ENCODE peak calls at places on chromosome 22, in seven cellular contexts. D is Peyer's patch, N is mesenchymal stem cell, W is A549, O is cardiac muscle cell, V is ovary, G is testis. C is an unnamed sample. For H3K9me3, the result is how much of the 10 kb centered on the place peaks cover.

GRCh38 chr22:29149841-29150555 is 55.7 kb upstream of the EMID1 start:
- DNase-seq in D (peak), G (peak), O (no peak), W (no peak), N (no peak), V (no peak), C (no peak)

GRCh38 chr22:23632178-23632577 is at the start of gene DRICH1:
- DNase-seq in O (no peak), V (no peak), N (no peak), W (no peak), G (no peak), D (no peak), C (no peak)

GRCh38 chr22:38218661-38219331 is 17.0 kb downstream of the MAFF start:
- DNase-seq in G (peak), W (peak), D (peak), N (peak), O (peak), V (peak), C (peak)

GRCh38 chr22:37309221-37310074 is 27.1 kb downstream of the CYTH4 start:
- DNase-seq in V (no peak), O (no peak), D (peak), W (no peak), G (no peak), N (peak), C (no peak)

GRCh38 chr22:27507935-27508504 is 293.5 kb downstream of the MN1 start:
- DNase-seq in N (no peak), O (no peak), G (no peak), V (no peak), W (no peak), D (no peak), C (no peak)

GRCh38 chr22:20167643-20168322 is 16.9 kb upstream of the CCDC188 start:
- DNase-seq in W (no peak), D (no peak), G (no peak), O (no peak), N (no peak), V (no peak), C (no peak)

GRCh38 chr22:40249286-40249685 is 71.6 kb downstream of the TNRC6B start:
- DNase-seq in W (no peak), N (no peak), O (no peak), V (no peak), G (no peak), D (no peak), C (no peak)

GRCh38 chr22:22711532-22711913 is 67.1 kb downstream of the GGTLC2 start:
- DNase-seq in D (no peak), N (no peak), W (no peak), G (no peak), V (no peak), O (no peak), C (no peak)

GRCh38 chr22:21621891-21622623 is 7.8 kb downstream of the YDJC start:
- DNase-seq in V (no peak), O (no peak), W (no peak), N (peak), D (no peak), G (no peak), C (no peak)

GRCh38 chr22:22208657-22209056 is 35.9 kb upstream of the VPREB1 start:
- DNase-seq in V (no peak), G (no peak), W (no peak), D (no peak), N (no peak), O (no peak), C (no peak)

GRCh38 chr22:33493476-33494205 is 426.6 kb downstream of the LARGE1 start:
- DNase-seq in W (no peak), O (no peak), G (no peak), N (no peak), D (no peak), V (no peak), C (no peak)

GRCh38 chr22:29650370-29650769 is 46.9 kb downstream of the NF2 start:
- DNase-seq in W (no peak), V (no peak), N (no peak), D (no peak), G (no peak), O (no peak), C (no peak)

GRCh38 chr22:30605449-30606110 is 1.4 kb upstream of the TCN2 start:
- DNase-seq in D (peak), O (peak), W (peak), V (peak), G (peak), N (peak), C (peak)

GRCh38 chr22:38936562-38936961 is 20.8 kb upstream of the APOBEC3A start:
- DNase-seq in V (no peak), D (no peak), G (no peak), N (no peak), W (no peak), O (no peak), C (no peak)

GRCh38 chr22:24412274-24412673 is 15.1 kb upstream of the ADORA2A start:
- DNase-seq in N (no peak), V (no peak), W (no peak), G (no peak), D (no peak), O (no peak), C (no peak)

GRCh38 chr22:47333625-47334024 is 571.2 kb downstream of the TBC1D22A start:
- DNase-seq in W (no peak), O (no peak), D (no peak), G (no peak), N (no peak), V (no peak), C (no peak)
- H3K9me3 ChIP-seq in W (under half), O (under half), D (under half), G (under half), N (under half), V (under half), C (under half)

GRCh38 chr22:31651667-31652066 is 10.3 kb downstream of the PISD start:
- DNase-seq in D (no peak), V (no peak), O (no peak), G (no peak), W (no peak), N (no peak), C (no peak)

GRCh38 chr22:31650391-31650790 is 11.6 kb downstream of the PISD start:
- DNase-seq in D (no peak), N (peak), G (no peak), O (no peak), V (no peak), W (no peak), C (no peak)

GRCh38 chr22:31652911-31653684 is 8.9 kb downstream of the PISD start:
- DNase-seq in D (no peak), O (no peak), N (no peak), V (no peak), G (no peak), W (no peak), C (no peak)

GRCh38 chr22:31653944-31654343 is 8.1 kb downstream of the PISD start:
- DNase-seq in N (no peak), V (no peak), W (no peak), O (no peak), G (no peak), D (no peak), C (no peak)

GRCh38 chr22:31652129-31652528 is 9.9 kb downstream of the PISD start:
- DNase-seq in D (no peak), O (no peak), V (no peak), G (no peak), N (no peak), W (no peak), C (no peak)
- H3K27ac ChIP-seq in D (no peak), O (no peak), V (no peak), G (no peak), N (peak), W (no peak), C (no peak)

DNA sequence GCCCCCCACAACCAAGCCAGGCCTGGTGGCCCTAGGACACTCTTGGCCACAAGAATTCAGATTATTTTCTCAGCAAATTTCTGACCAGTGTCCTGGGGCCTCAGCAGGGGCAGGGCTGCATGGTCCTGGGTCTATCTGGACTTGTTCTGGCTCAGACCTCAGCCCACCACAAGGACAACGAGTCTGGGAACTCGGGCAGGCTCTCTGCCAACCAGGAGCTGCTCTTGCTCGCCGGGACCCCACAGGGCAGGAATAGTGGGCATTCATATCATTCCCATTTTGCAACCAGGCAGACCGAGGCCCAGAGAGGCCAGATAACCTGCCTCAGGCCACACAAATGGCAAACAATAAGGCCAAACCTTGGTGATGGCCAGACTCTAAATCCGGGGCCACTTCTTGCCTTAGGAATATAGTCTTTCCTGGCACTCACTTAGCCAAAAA is 75.4 kb upstream of the WNT7B start:
- DNase-seq in N (no peak), W (no peak), D (peak), V (no peak), O (no peak), G (peak), C (no peak)
- H3K4me3 ChIP-seq in N (no peak), W (no peak), D (peak), V (peak), O (no peak), G (peak), C (peak)

GRCh38 chr22:49213731-49214352 is 613.8 kb downstream of the BRD1 start:
- DNase-seq in D (peak), O (no peak), V (no peak), W (no peak), N (no peak), G (no peak), C (no peak)

GRCh38 chr22:49211176-49211575 is 616.5 kb downstream of the BRD1 start:
- DNase-seq in V (no peak), D (peak), O (no peak), G (no peak), N (no peak), W (no peak), C (no peak)

GRCh38 chr22:49210606-49211005 is 617.1 kb downstream of the BRD1 start:
- DNase-seq in N (no peak), V (no peak), G (no peak), D (peak), O (no peak), W (no peak), C (no peak)

GRCh38 chr22:49212002-49212401 is 615.7 kb downstream of the BRD1 start:
- DNase-seq in W (no peak), G (no peak), V (no peak), D (peak), N (no peak), O (no peak), C (no peak)

DNA sequence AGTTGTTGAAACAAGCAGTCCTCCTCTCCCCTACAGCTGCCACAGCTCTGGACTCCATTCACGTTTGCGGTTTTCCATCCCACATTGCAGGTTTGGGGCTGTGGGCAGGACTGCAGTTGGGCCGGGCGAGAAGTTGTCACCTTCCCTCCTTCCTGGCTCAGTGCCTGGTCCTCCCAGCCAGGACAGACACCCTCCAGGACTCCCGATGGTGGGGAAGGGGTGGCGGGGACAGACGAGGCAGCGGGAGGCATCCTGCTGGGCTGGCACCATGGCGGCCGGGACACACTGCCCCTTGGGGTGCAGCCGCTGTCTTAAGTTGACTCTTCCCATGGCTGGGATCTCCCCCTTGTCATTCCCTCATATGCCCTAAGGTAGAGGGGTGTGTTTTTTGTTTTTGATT is 615.2 kb downstream of the BRD1 start:
- DNase-seq in V (no peak), O (no peak), G (no peak), W (no peak), N (no peak), D (peak), C (no peak)
- H3K9me3 ChIP-seq in V (under half), O (under half), G (under half), W (under half), N (under half), D (under half), C (under half)